ENCODE peak calls at places on chromosome 6, in ten cellular contexts. D is effector memory CD4-positive, alpha-beta T cell; E is OCI-LY7; M is iPS DF 6.9; F is IMR-90; Z is sigmoid colon; T is CD4-positive, alpha-beta memory T cell; K is ovary; S is CD8-positive, alpha-beta T cell; I is cardiac muscle cell. J is an unnamed sample.

GRCh38 chr6:132604635-132605150 is 15.2 kb upstream of the TAAR5 start:
- DNase-seq in D (no peak), E (no peak), M (no peak), F (no peak), Z (no peak), T (no peak), K (no peak), S (no peak), I (no peak), J (no peak)

GRCh38 chr6:501891-502601 is 110.5 kb downstream of the IRF4 start:
- DNase-seq in D (peak), E (no peak), M (no peak), F (no peak), Z (no peak), T (peak), K (no peak), S (peak), I (no peak), J (no peak)

GRCh38 chr6:30378290-30378937 is 33.5 kb downstream of the RPP21 start:
- DNase-seq in D (no peak), E (peak), M (no peak), F (peak), Z (no peak), T (no peak), K (no peak), S (no peak), I (peak), J (no peak)

GRCh38 chr6:30888472-30889137 is 4.3 kb downstream of the DDR1 start:
- DNase-seq in D (no peak), E (no peak), M (no peak), F (peak), Z (no peak), T (no peak), K (no peak), S (no peak), I (no peak), J (no peak)

GRCh38 chr6:113142775-113143174 is 714.4 kb upstream of the MARCKS start:
- DNase-seq in D (no peak), E (no peak), M (no peak), F (no peak), Z (no peak), T (no peak), K (no peak), S (no peak), I (no peak), J (no peak)

GRCh38 chr6:151307501-151307900 is 67.7 kb downstream of the AKAP12 start:
- DNase-seq in D (no peak), E (no peak), M (no peak), F (peak), Z (no peak), T (no peak), K (no peak), S (no peak), I (no peak), J (no peak)

GRCh38 chr6:117601811-117602150 is 530 bp downstream of the GOPC start:
- DNase-seq in D (no peak), E (peak), M (no peak), F (no peak), Z (no peak), T (no peak), K (no peak), S (no peak), I (no peak), J (no peak)

GRCh38 chr6:47690791-47691190 is 7.6 kb upstream of the ADGRF4 start:
- DNase-seq in D (no peak), E (no peak), M (no peak), F (no peak), Z (no peak), T (no peak), K (no peak), S (no peak), I (peak), J (no peak)

GRCh38 chr6:100633096-100633766 is 168.5 kb upstream of the SIM1 start:
- DNase-seq in D (no peak), E (no peak), M (no peak), F (peak), Z (no peak), T (no peak), K (no peak), S (no peak), I (no peak), J (no peak)

GRCh38 chr6:3326981-3327380 is 68.2 kb downstream of the PSMG4 start:
- DNase-seq in D (no peak), E (no peak), M (no peak), F (no peak), Z (peak), T (no peak), K (no peak), S (no peak), I (no peak), J (no peak)

GRCh38 chr6:157707576-157707975 is 115.5 kb upstream of the SNX9 start:
- DNase-seq in D (no peak), E (no peak), M (no peak), F (no peak), Z (no peak), T (no peak), K (no peak), S (no peak), I (no peak), J (no peak)

GRCh38 chr6:90238663-90239542 is 57.7 kb downstream of the BACH2 start:
- DNase-seq in D (no peak), E (no peak), M (no peak), F (no peak), Z (no peak), T (no peak), K (no peak), S (no peak), I (no peak), J (peak)

GRCh38 chr6:144294016-144294415 is 8.9 kb downstream of the UTRN start:
- DNase-seq in D (no peak), E (no peak), M (no peak), F (peak), Z (no peak), T (no peak), K (no peak), S (no peak), I (no peak), J (no peak)

GRCh38 chr6:129542705-129543104 is 167.3 kb downstream of the ARHGAP18 start:
- DNase-seq in D (no peak), E (no peak), M (no peak), F (no peak), Z (no peak), T (no peak), K (no peak), S (no peak), I (no peak), J (no peak)

GRCh38 chr6:29294499-29294914 is 7.0 kb upstream of the OR14J1 start:
- DNase-seq in D (no peak), E (no peak), M (no peak), F (no peak), Z (no peak), T (no peak), K (no peak), S (no peak), I (no peak), J (no peak)

GRCh38 chr6:133888931-133889556 is at the start of gene TCF21:
- DNase-seq in D (no peak), E (no peak), M (no peak), F (peak), Z (peak), T (no peak), K (peak), S (no peak), I (no peak), J (no peak)

GRCh38 chr6:91626935-91627334 is 1040.1 kb upstream of the MAP3K7 start:
- DNase-seq in D (no peak), E (no peak), M (no peak), F (no peak), Z (no peak), T (no peak), K (no peak), S (no peak), I (no peak), J (no peak)

GRCh38 chr6:130927305-130927704 is 100.1 kb downstream of the SMLR1 start:
- DNase-seq in D (no peak), E (no peak), M (no peak), F (no peak), Z (no peak), T (no peak), K (no peak), S (no peak), I (no peak), J (no peak)

GRCh38 chr6:29744621-29745020 is 21.4 kb downstream of the HLA-F start:
- DNase-seq in D (no peak), E (no peak), M (no peak), F (no peak), Z (no peak), T (no peak), K (no peak), S (no peak), I (no peak), J (no peak)

GRCh38 chr6:125310994-125311649 is 9.4 kb upstream of the HDDC2 start:
- DNase-seq in D (no peak), E (peak), M (peak), F (peak), Z (no peak), T (peak), K (no peak), S (no peak), I (peak), J (peak)

GRCh38 chr6:113401231-113401630 is 455.9 kb upstream of the MARCKS start:
- DNase-seq in D (no peak), E (no peak), M (no peak), F (no peak), Z (no peak), T (no peak), K (no peak), S (no peak), I (no peak), J (no peak)

GRCh38 chr6:56852611-56853010 is 102.3 kb upstream of the BEND6 start:
- DNase-seq in D (no peak), E (no peak), M (no peak), F (no peak), Z (no peak), T (no peak), K (no peak), S (no peak), I (no peak), J (no peak)

GRCh38 chr6:12009180-12009748 is 2.8 kb upstream of the HIVEP1 start:
- DNase-seq in D (no peak), E (no peak), M (no peak), F (no peak), Z (no peak), T (no peak), K (no peak), S (no peak), I (no peak), J (no peak)

GRCh38 chr6:102619585-102619984 is 1226.1 kb downstream of the GRIK2 start:
- DNase-seq in D (no peak), E (peak), M (no peak), F (peak), Z (no peak), T (no peak), K (no peak), S (no peak), I (peak), J (no peak)

GRCh38 chr6:44117397-44118128 is 9.7 kb downstream of the MRPL14 start:
- DNase-seq in D (no peak), E (no peak), M (no peak), F (no peak), Z (no peak), T (no peak), K (no peak), S (no peak), I (no peak), J (no peak)

GRCh38 chr6:81814365-81815109 is 62.1 kb upstream of the TENT5A start:
- DNase-seq in D (no peak), E (no peak), M (no peak), F (peak), Z (no peak), T (no peak), K (no peak), S (no peak), I (no peak), J (no peak)

GRCh38 chr6:12804967-12805645 is 88.5 kb downstream of the PHACTR1 start:
- DNase-seq in D (no peak), E (no peak), M (no peak), F (no peak), Z (no peak), T (no peak), K (no peak), S (no peak), I (no peak), J (no peak)

GRCh38 chr6:115485400-115485799 is 575.3 kb downstream of the FRK start:
- DNase-seq in D (no peak), E (no peak), M (no peak), F (peak), Z (no peak), T (no peak), K (no peak), S (no peak), I (no peak), J (no peak)

GRCh38 chr6:44067760-44068139 is 59.5 kb downstream of the MRPL14 start:
- DNase-seq in D (no peak), E (no peak), M (no peak), F (peak), Z (no peak), T (no peak), K (no peak), S (no peak), I (no peak), J (no peak)

GRCh38 chr6:143901885-143902708 is 37.8 kb downstream of the ZC2HC1B start:
- DNase-seq in D (no peak), E (no peak), M (no peak), F (peak), Z (peak), T (no peak), K (peak), S (no peak), I (peak), J (no peak)

GRCh38 chr6:145028144-145028818 is 707.0 kb downstream of the EPM2A start:
- DNase-seq in D (no peak), E (peak), M (peak), F (peak), Z (no peak), T (no peak), K (no peak), S (no peak), I (peak), J (peak)

GRCh38 chr6:15038013-15038791 is 207.7 kb upstream of the JARID2 start:
- DNase-seq in D (no peak), E (no peak), M (peak), F (no peak), Z (no peak), T (no peak), K (no peak), S (no peak), I (no peak), J (no peak)

GRCh38 chr6:56851541-56852248 is 103.2 kb upstream of the BEND6 start:
- DNase-seq in D (no peak), E (peak), M (peak), F (peak), Z (peak), T (peak), K (peak), S (no peak), I (peak), J (no peak)

GRCh38 chr6:85641916-85642773 is 541 bp downstream of the SYNCRIP start:
- DNase-seq in D (peak), E (peak), M (no peak), F (peak), Z (peak), T (peak), K (no peak), S (peak), I (peak), J (peak)

GRCh38 chr6:127854009-127854408 is 46.8 kb downstream of the THEMIS start:
- DNase-seq in D (no peak), E (no peak), M (no peak), F (no peak), Z (no peak), T (no peak), K (no peak), S (no peak), I (no peak), J (no peak)

DNA sequence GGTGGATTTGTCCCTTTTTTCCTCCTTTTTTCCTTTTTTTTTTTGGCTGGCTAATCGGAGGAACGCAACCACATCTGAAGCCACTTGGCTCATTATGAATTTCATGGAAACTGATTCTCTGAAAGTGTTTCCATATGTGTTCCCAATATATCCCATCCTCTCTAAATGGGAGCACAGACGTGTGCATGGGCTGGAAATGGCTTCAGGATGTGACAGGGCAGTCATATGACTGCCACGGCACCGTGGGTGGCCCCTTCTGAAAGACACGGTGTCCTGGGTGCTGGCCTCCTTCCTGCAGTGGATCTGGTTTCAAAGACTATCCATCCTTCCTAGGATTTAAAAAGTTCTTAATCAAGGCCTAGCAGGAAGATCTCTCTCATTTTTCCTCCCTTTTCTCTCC is 160.9 kb upstream of the SUPT3H start:
- DNase-seq in D (no peak), E (no peak), M (no peak), F (no peak), Z (peak), T (no peak), K (no peak), S (no peak), I (no peak), J (no peak)
- H3K27ac ChIP-seq in D (no peak), E (no peak), M (no peak), F (no peak), Z (no peak), T (no peak), K (no peak), S (no peak), I (no peak), J (no peak)

GRCh38 chr6:54310377-54311152 is 2.3 kb downstream of the TINAG start:
- DNase-seq in D (no peak), E (no peak), M (no peak), F (no peak), Z (no peak), T (no peak), K (no peak), S (no peak), I (no peak), J (no peak)
- H3K4me3 ChIP-seq in D (no peak), E (no peak), M (no peak), F (no peak), Z (no peak), T (no peak), K (no peak), S (no peak), I (no peak), J (no peak)

DNA sequence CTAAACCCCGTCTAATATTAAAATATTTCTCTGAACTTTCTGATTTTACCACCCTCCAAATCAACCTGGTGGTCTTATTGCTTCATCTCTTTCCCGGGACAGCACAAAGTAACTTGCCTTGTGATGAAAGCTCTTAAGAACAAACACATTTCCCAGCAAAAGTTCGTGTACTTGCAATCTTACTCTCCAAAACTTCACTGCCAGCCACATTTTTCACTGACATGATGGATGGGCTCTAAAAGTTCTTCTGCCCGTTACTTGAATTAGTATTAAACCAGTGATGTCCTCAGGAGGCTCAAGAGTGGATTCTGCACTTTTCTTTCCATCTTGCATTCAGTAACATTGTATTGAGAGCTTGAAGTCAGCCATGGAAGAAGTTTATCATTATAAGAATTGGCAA is 731.6 kb upstream of the GJE1 start:
- DNase-seq in D (no peak), E (no peak), M (no peak), F (no peak), Z (no peak), T (no peak), K (no peak), S (no peak), I (no peak), J (no peak)
- H3K27ac ChIP-seq in D (no peak), E (no peak), M (no peak), F (no peak), Z (no peak), T (no peak), K (no peak), S (no peak), I (no peak), J (no peak)

DNA sequence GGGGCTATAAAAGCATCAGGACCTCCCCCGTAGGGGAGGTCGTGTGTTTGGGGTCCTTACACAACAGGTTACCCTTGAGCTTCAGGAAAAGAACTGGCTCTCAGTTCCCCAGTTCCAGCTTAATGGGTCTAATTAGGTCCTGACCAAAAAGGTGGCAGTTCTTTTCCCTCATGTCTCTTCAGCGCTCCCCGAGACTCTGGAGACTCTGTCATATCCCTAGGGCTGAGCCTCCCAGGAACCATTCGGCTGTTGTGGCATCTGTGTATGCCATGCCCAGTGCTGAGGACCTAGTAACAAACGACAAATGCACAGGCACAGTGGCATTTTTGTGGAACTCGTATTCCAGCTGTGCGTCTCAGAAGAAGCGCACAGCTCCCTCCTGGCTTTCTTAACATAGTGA is 14.6 kb downstream of the PRDM1 start:
- DNase-seq in D (no peak), E (no peak), M (no peak), F (no peak), Z (no peak), T (no peak), K (no peak), S (no peak), I (no peak), J (no peak)
- H3K4me3 ChIP-seq in D (peak), E (no peak), M (no peak), F (no peak), Z (no peak), T (peak), K (no peak), S (peak), I (no peak), J (peak)

GRCh38 chr6:79699606-79700005 is 68.5 kb downstream of the SH3BGRL2 start:
- DNase-seq in D (no peak), E (no peak), M (no peak), F (no peak), Z (no peak), T (no peak), K (no peak), S (no peak), I (no peak), J (no peak)
- H3K27ac ChIP-seq in D (no peak), E (no peak), M (no peak), F (no peak), Z (no peak), T (no peak), K (no peak), S (no peak), I (no peak), J (no peak)

DNA sequence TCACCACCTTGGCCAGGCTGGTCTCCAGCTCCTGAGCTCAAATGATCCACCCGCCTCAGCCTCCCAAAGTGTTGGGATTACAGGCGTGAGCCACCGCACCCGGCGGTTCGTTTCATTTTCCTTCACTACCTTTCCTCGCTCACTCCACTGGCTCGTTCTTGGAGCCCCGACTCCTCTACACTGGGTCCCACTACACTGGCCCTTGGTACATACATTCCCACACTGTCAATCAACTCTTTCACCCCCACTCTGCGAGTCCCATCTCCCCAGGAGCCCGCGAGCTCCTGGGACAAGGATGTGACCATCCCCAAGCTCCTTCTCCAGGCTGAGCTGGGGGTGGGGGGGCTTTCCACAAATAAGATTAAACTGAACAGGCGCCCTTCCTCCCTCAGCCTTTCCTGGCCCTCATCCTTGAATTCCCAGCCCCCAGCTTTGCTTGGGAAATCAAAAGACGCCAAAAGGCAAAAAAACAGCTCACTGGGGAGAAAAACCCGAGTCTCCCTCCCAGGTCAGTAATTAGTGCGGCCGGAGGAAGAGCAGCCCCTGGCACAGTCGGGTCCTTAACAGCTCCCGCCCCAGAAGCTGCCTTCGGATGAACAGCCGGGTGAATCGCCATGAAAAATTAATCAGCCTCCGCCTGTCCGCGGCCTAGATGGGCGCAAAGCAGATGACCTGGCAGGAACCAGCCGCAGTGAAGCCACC is 42.8 kb upstream of the LY86 start:
- DNase-seq in D (no peak), E (no peak), M (no peak), F (no peak), Z (no peak), T (no peak), K (no peak), S (no peak), I (peak), J (no peak)
- H3K4me3 ChIP-seq in D (peak), E (no peak), M (peak), F (no peak), Z (peak), T (no peak), K (peak), S (peak), I (peak), J (peak)

J was measured in naive thymus-derived CD4-positive, alpha-beta T cell.